ENCODE peak calls at places on chromosome 6, in nine cellular contexts. C, A, L, I, P, W, T, N and J are unnamed samples.

GRCh38 chr6:72967329-72967728 is 258.0 kb downstream of the KHDC1L start:
- DNase-seq in I (no peak), N (no peak), T (no peak), A (no peak), W (no peak), L (no peak), C (no peak), P (no peak), J (no peak)

GRCh38 chr6:17035257-17035757 is 66.5 kb upstream of the STMND1 start:
- DNase-seq in I (no peak), W (no peak), L (no peak), A (no peak), N (no peak), P (no peak), C (no peak), T (no peak), J (no peak)

GRCh38 chr6:113082691-113083090 is 735.6 kb downstream of the RFPL4B start:
- DNase-seq in W (no peak), I (peak; percentile 59), L (peak; percentile 13), T (no peak), A (peak; percentile 87), P (no peak), C (no peak), N (no peak), J (no peak)

GRCh38 chr6:125149256-125150144 is 4.1 kb upstream of the TPD52L1 start:
- DNase-seq in W (no peak), C (no peak), L (no peak), T (no peak), A (peak; percentile 61), I (no peak), N (no peak), P (no peak), J (no peak)

GRCh38 chr6:158559895-158560786 is at the start of gene TMEM181:
- DNase-seq in T (peak; percentile 88), I (peak; percentile 80), W (peak; percentile 21), N (peak; percentile 92), C (peak; percentile 88), P (peak; percentile 69), A (peak; percentile 48), L (peak; percentile 81), J (peak; percentile 84)

GRCh38 chr6:119207973-119208725 is 129.7 kb upstream of the FAM184A start:
- DNase-seq in N (no peak), C (no peak), I (peak; percentile 67), W (peak; percentile 50), L (no peak), P (no peak), T (no peak), A (peak; percentile 90), J (no peak)

GRCh38 chr6:149324428-149324827 is 6.9 kb downstream of the TAB2 start:
- DNase-seq in W (no peak), P (no peak), A (no peak), L (no peak), C (no peak), N (no peak), T (no peak), I (no peak), J (no peak)

GRCh38 chr6:15148356-15149058 is 97.4 kb upstream of the JARID2 start:
- DNase-seq in W (peak; percentile 43), P (peak; percentile 74), L (no peak), N (peak; percentile 21), I (peak; percentile 75), C (no peak), A (peak; percentile 48), T (no peak), J (no peak)

GRCh38 chr6:54273214-54273820 is 34.9 kb upstream of the TINAG start:
- DNase-seq in W (no peak), I (no peak), T (no peak), P (no peak), N (no peak), L (no peak), C (no peak), A (no peak), J (no peak)

GRCh38 chr6:100176321-100176950 is 182.4 kb upstream of the MCHR2 start:
- DNase-seq in W (peak; percentile 45), T (no peak), I (peak; percentile 75), P (peak; percentile 14), C (peak; percentile 48), A (peak; percentile 45), L (no peak), N (peak; percentile 54), J (no peak)

GRCh38 chr6:6661684-6662083 is 73.2 kb downstream of the LY86 start:
- DNase-seq in L (peak; percentile 69), C (no peak), A (no peak), T (peak; percentile 48), W (no peak), P (peak; percentile 56), N (no peak), I (peak; percentile 54), J (no peak)

GRCh38 chr6:133892444-133893323 is 3.8 kb downstream of the TCF21 start:
- DNase-seq in W (no peak), T (no peak), N (peak; percentile 72), A (no peak), I (no peak), P (no peak), L (no peak), C (no peak), J (no peak)

GRCh38 chr6:3518356-3518841 is 61.5 kb upstream of the SLC22A23 start:
- DNase-seq in I (peak; percentile 87), L (no peak), T (peak; percentile 31), P (peak; percentile 44), N (no peak), W (peak; percentile 71), A (peak; percentile 54), C (no peak), J (no peak)

GRCh38 chr6:142746524-142746923 is 198.5 kb downstream of the HIVEP2 start:
- DNase-seq in I (no peak), W (no peak), T (no peak), C (peak; percentile 44), N (peak; percentile 71), L (peak; percentile 39), P (peak; percentile 56), A (no peak), J (peak; percentile 44)

GRCh38 chr6:42105714-42106662 is 36.4 kb downstream of the C6orf132 start:
- DNase-seq in I (no peak), C (no peak), W (no peak), P (no peak), N (no peak), L (peak; percentile 62), T (no peak), A (no peak), J (no peak)

GRCh38 chr6:42103218-42103617 is 39.2 kb downstream of the C6orf132 start:
- DNase-seq in T (no peak), P (no peak), A (no peak), C (no peak), W (no peak), N (no peak), I (no peak), L (peak; percentile 78), J (no peak)

GRCh38 chr6:42104807-42105713 is 37.4 kb downstream of the C6orf132 start:
- DNase-seq in I (no peak), A (no peak), W (no peak), N (no peak), L (no peak), T (no peak), C (no peak), P (no peak), J (no peak)

GRCh38 chr6:42104095-42104806 is 38.2 kb downstream of the C6orf132 start:
- DNase-seq in I (peak; percentile 37), T (peak; percentile 59), W (no peak), A (no peak), P (peak; percentile 61), L (peak; percentile 82), C (peak; percentile 60), N (peak; percentile 87), J (peak; percentile 77)

GRCh38 chr6:42103753-42104094 is 38.7 kb downstream of the C6orf132 start:
- DNase-seq in N (no peak), L (no peak), P (no peak), W (no peak), A (no peak), C (no peak), T (no peak), I (no peak), J (no peak)
- H3K4me3 ChIP-seq in N (peak overlapping the region; percentile 59), L (no peak overlapping the region), P (no peak overlapping the region), W (no peak overlapping the region), A (no peak overlapping the region), C (peak overlapping the region; percentile 49), T (no peak overlapping the region), I (no peak overlapping the region), J (peak overlapping the region; percentile 68)

GRCh38 chr6:166166314-166167257 is 1.1 kb downstream of the TBXT start:
- DNase-seq in N (peak; percentile 38), I (no peak), W (no peak), C (no peak), T (no peak), L (no peak), P (no peak), A (no peak), J (no peak)

GRCh38 chr6:166168616-166169548 is 1.2 kb upstream of the TBXT start:
- DNase-seq in N (peak; percentile 47), I (no peak), T (no peak), L (peak; percentile 23), P (no peak), W (no peak), A (no peak), C (no peak), J (no peak)

GRCh38 chr6:166167801-166168615 is at the start of gene TBXT:
- DNase-seq in C (no peak), A (no peak), L (peak; percentile 12), P (no peak), T (no peak), N (peak; percentile 84), W (no peak), I (no peak), J (no peak)

GRCh38 chr6:166165558-166166313 is 1.9 kb downstream of the TBXT start:
- DNase-seq in W (no peak), N (no peak), I (no peak), C (no peak), L (no peak), P (no peak), A (no peak), T (no peak), J (no peak)

GRCh38 chr6:166167258-166167731 is 356 bp downstream of the TBXT start:
- DNase-seq in L (no peak), N (peak; percentile 49), W (no peak), T (no peak), P (no peak), A (no peak), C (no peak), I (no peak), J (no peak)
- H3K4me3 ChIP-seq in L (peak overlapping the region; percentile 35), N (peak overlapping the region; percentile 51), W (no peak overlapping the region), T (peak overlapping the region; percentile 50), P (no peak overlapping the region), A (no peak overlapping the region), C (no peak overlapping the region), I (no peak overlapping the region), J (no peak overlapping the region)

GRCh38 chr6:126302191-126302590 is 37.7 kb upstream of the CENPW start:
- DNase-seq in T (no peak), A (no peak), P (no peak), L (no peak), I (no peak), C (no peak), W (no peak), N (no peak), J (no peak)
- H3K4me3 ChIP-seq in T (no peak overlapping the region), A (no peak overlapping the region), P (no peak overlapping the region), L (no peak overlapping the region), I (no peak overlapping the region), C (no peak overlapping the region), W (no peak overlapping the region), N (no peak overlapping the region), J (no peak overlapping the region)

DNA sequence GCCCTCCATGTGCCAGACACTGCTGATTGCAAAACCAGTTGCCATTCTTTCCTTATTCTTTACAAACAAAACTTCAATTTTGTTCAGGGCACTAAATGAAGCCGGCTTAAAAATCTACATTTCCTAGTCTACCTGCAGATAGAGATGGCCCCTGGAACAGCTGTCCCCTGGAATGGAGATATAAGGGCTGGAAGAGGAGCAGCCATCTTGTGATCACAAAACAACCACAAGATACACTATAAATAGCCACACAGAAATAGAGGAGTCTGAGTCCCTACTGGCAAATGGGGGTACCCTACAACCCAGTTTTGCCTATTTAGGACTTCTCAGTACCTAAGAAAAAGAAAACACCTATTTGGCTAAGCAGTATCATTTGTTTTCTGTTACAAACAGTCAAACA is 115.9 kb upstream of the BEND6 start:
- DNase-seq in I (no peak), P (no peak), C (no peak), N (no peak), W (no peak), L (no peak), T (no peak), A (no peak), J (no peak)
- H3K4me3 ChIP-seq in I (no peak overlapping the region), P (no peak overlapping the region), C (no peak overlapping the region), N (no peak overlapping the region), W (no peak overlapping the region), L (no peak overlapping the region), T (no peak overlapping the region), A (no peak overlapping the region), J (no peak overlapping the region)